ENCODE peak calls at places on chromosomes 2 and 18, in four cellular contexts. R is HepG2, Y is HCT116, Z is K562. E is an unnamed sample.

GRCh38 chr2:150532883-150533282 is 45.4 kb upstream of the RND3 start:
- DNase-seq in R (no peak), Y (no peak), Z (no peak), E (no peak)

GRCh38 chr2:195533771-195534642 is 123.0 kb upstream of the SLC39A10 start:
- DNase-seq in R (no peak), Y (peak; percentile 61), Z (no peak), E (no peak)

GRCh38 chr2:44933434-44933951 is 8.0 kb upstream of the SIX3 start:
- DNase-seq in R (no peak), Y (no peak), Z (no peak), E (no peak)

GRCh38 chr2:112579280-112579679 is 5.1 kb upstream of the CHCHD5 start:
- DNase-seq in R (no peak), Y (no peak), Z (no peak), E (peak; percentile 32)

GRCh38 chr2:240400319-240401161 is 34.9 kb upstream of the GPC1 start:
- DNase-seq in R (no peak), Y (no peak), Z (no peak), E (no peak)

GRCh38 chr2:234626566-234627130 is 129.8 kb upstream of the ARL4C start:
- DNase-seq in R (no peak), Y (no peak), Z (no peak), E (no peak)

GRCh38 chr2:237639441-237640220 is 12.2 kb downstream of the LRRFIP1 start:
- DNase-seq in R (peak; percentile 61), Y (no peak), Z (no peak), E (no peak)

GRCh38 chr2:951224-952006 is 766 bp downstream of the SNTG2 start:
- DNase-seq in R (no peak), Y (no peak), Z (no peak), E (no peak)

GRCh38 chr2:119838179-119838578 is 78.5 kb downstream of the PTPN4 start:
- DNase-seq in R (no peak), Y (no peak), Z (no peak), E (no peak)

GRCh38 chr18:3255611-3256165 is 6.2 kb upstream of the MYL12B start:
- DNase-seq in R (no peak), Y (no peak), Z (no peak), E (no peak)

GRCh38 chr18:64322189-64322588 is 173.3 kb upstream of the LINC00305 start:
- DNase-seq in R (no peak), Y (no peak), Z (no peak), E (no peak)

GRCh38 chr2:22221006-22221405 is 1097.2 kb downstream of the TDRD15 start:
- DNase-seq in R (no peak), Y (no peak), Z (no peak), E (no peak)

GRCh38 chr2:9802576-9802993 is 40.7 kb upstream of the TAF1B start:
- DNase-seq in R (no peak), Y (no peak), Z (no peak), E (no peak)

GRCh38 chr2:239365071-239365781 is 35.6 kb downstream of the HDAC4 start:
- DNase-seq in R (no peak), Y (no peak), Z (no peak), E (no peak)

GRCh38 chr2:11833601-11834000 is 87.2 kb downstream of the LPIN1 start:
- DNase-seq in R (no peak), Y (no peak), Z (no peak), E (no peak)

GRCh38 chr2:15748736-15749323 is 157.2 kb downstream of the DDX1 start:
- DNase-seq in R (peak; percentile 62), Y (peak; percentile 55), Z (peak; percentile 78), E (no peak)

GRCh38 chr2:11175293-11175795 is 20.1 kb downstream of the SLC66A3 start:
- DNase-seq in R (no peak), Y (no peak), Z (no peak), E (no peak)

GRCh38 chr18:23920054-23920453 is 94.5 kb upstream of the TTC39C start:
- DNase-seq in R (no peak), Y (no peak), Z (no peak), E (no peak)

GRCh38 chr2:177038772-177039484 is 173.7 kb upstream of the HNRNPA3 start:
- DNase-seq in R (no peak), Y (no peak), Z (no peak), E (no peak)

GRCh38 chr18:48933578-48934399 is 17.0 kb downstream of the SMAD7 start:
- DNase-seq in R (no peak), Y (no peak), Z (no peak), E (no peak)

GRCh38 chr2:162103443-162104009 is 29.5 kb upstream of the DPP4 start:
- DNase-seq in R (no peak), Y (no peak), Z (no peak), E (no peak)

GRCh38 chr2:171492664-171493063 is 29.6 kb upstream of the CYBRD1 start:
- DNase-seq in R (no peak), Y (no peak), Z (no peak), E (no peak)

GRCh38 chr2:71749671-71750101 is 296.3 kb downstream of the DYSF start:
- DNase-seq in R (no peak), Y (no peak), Z (no peak), E (no peak)

GRCh38 chr2:28314968-28315367 is 77.7 kb upstream of the FOSL2 start:
- DNase-seq in R (no peak), Y (no peak), Z (no peak), E (no peak)

GRCh38 chr2:168096158-168096557 is 151.2 kb downstream of the STK39 start:
- DNase-seq in R (no peak), Y (no peak), Z (no peak), E (no peak)

GRCh38 chr2:96808176-96808837 is 7.8 kb upstream of the CNNM3 start:
- DNase-seq in R (no peak), Y (no peak), Z (no peak), E (no peak)

GRCh38 chr18:24585996-24586566 is 125.6 kb downstream of the HRH4 start:
- DNase-seq in R (no peak), Y (no peak), Z (no peak), E (no peak)

GRCh38 chr2:11746807-11747459 is 501 bp downstream of the LPIN1 start:
- DNase-seq in R (peak; percentile 57), Y (no peak), Z (no peak), E (no peak)

DNA sequence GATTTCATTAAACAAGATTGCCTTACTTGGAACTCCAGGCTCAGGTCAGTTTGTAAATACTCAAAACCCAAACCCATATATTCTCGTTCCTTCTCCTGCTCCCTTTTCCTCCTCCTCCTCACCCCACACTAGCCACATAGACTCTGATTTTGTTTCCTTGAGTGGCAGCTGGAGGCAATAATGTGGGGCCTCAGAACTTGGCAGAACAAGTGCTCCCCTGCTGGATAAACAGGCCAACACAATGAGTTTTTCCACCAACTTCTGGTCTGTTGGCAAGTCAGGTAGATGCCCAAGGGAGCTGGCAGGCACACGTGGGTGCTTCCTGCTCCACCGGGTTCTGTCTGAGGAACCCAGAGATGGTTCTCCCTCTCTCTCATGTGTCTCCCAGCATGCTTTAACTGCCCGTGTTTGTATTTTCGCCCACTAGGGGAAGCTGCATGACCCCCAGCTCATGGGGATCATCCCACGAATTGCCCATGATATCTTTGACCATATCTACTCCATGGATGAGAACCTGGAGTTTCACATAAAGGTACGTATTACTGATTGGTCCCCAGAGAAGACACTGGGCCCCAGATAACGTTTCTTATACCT is 61.9 kb downstream of the KIF5C start:
- DNase-seq in R (no peak), Y (no peak), Z (no peak), E (no peak)
- TF ChIP-seq TCF7L2 in R (no peak), Y (no peak), Z (no peak), E (no peak)

GRCh38 chr2:26850565-26850964 is 2.6 kb downstream of the DPYSL5 start:
- DNase-seq in R (no peak), Y (no peak), Z (no peak), E (no peak)

GRCh38 chr2:26848336-26849055 is 564 bp downstream of the DPYSL5 start:
- DNase-seq in R (no peak), Y (no peak), Z (peak; percentile 27), E (no peak)

GRCh38 chr2:26847663-26848335 is at the start of gene DPYSL5:
- DNase-seq in R (no peak), Y (peak; percentile 10), Z (peak; percentile 91), E (no peak)

GRCh38 chr2:26849056-26850001 is 1.4 kb downstream of the DPYSL5 start:
- DNase-seq in R (no peak), Y (no peak), Z (peak; percentile 28), E (no peak)

GRCh38 chr2:26850002-26850431 is 2.1 kb downstream of the DPYSL5 start:
- DNase-seq in R (no peak), Y (no peak), Z (no peak), E (no peak)
- H3K4me3 ChIP-seq in R (no peak overlapping the region), Y (no peak overlapping the region), Z (no peak overlapping the region), E (no peak overlapping the region)

DNA sequence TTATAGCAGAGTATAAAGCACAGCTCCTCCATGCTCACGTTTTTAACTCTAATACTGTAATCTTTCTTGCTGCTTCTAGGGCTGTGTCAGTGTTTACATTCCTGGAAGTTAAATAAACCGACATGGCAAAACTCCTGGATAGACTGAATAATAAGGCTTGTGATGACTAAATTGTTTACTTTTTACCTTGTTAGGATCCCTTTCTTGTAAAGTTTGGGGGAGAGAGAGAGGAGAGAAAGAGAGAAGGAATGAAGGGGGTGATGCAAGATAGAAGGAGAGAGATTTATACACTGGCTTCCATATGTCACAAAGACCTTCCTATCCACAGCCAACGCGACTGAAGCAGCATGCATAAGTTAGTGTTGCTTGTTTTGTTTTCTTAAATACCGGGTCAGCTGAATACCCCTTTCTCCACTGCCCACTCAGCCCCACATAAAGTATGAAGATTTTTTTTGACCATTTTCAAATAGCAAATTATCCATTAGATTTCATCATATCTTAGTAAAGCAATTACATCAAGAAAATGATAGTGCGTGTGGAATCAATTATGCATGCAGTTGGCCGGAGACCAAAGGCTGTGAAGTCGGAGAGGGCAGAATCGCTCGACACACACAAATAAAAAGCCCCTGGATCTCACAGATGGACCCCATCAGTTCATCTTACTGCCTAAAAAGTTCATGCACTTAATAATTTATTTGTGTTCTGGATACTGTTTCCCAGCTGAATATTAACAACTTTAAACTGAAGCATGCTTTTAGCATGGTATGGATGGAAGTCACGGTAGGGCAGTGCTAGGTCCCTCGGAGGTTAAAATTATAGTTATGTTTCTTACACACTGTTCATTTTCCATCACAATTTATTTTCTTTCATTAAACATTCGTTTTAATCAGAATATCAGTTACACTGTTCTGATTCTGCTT is 20.1 kb downstream of the BCL11A start:
- DNase-seq in R (peak; percentile 36), Y (no peak), Z (no peak), E (no peak)
- H3K4me1 ChIP-seq in R (peaks cover 21% of the 10 kb centered on the region), Y (no peaks in the 10 kb centered on the region), Z (no peaks in the 10 kb centered on the region), E (no peaks in the 10 kb centered on the region)

DNA sequence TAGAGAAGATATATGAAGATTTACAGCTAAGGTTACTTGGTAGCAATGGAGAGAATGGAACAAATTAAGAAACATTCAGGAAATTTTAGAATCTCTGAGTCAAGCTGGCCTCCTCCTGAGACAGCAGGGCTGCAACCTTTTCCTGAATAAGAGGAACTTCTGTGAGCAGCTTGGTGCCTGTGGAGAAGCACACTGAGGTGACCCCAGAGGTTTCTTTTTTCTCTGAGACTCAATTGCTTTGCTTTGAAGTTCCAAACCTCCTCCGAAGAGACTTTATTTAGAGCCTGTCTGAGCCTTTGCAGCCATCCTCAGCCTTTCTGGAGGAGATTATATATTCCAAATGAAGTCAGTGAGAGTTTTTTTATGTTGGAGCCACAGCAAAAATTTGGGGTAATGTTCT is 118.5 kb upstream of the LRATD1 start:
- DNase-seq in R (no peak), Y (no peak), Z (no peak), E (no peak)
- TF ChIP-seq TCF7L2 in R (no peak), Y (no peak), Z (no peak), E (no peak)

E was measured in Panc1.